ENCODE peak calls at places on chromosomes 16 and 17, in four cellular contexts. I, A, E and C are unnamed samples.

GRCh38 chr17:48541574-48542113 is 3.3 kb downstream of the HOXB2 start:
- DNase-seq in I (peak), A (peak), E (no peak), C (peak)

GRCh38 chr16:64687796-64688195 is 434.1 kb downstream of the CDH11 start:
- DNase-seq in I (no peak), E (no peak), A (no peak), C (no peak)

GRCh38 chr16:4273858-4274291 is 1.1 kb upstream of the TFAP4 start:
- DNase-seq in I (peak), A (peak), E (peak), C (no peak)

GRCh38 chr16:3431779-3432219 is 11.5 kb downstream of the ZNF597 start:
- DNase-seq in E (peak), I (peak), A (peak), C (no peak)

GRCh38 chr17:72409405-72410002 is 288.7 kb downstream of the SOX9 start:
- DNase-seq in A (no peak), E (no peak), I (no peak), C (no peak)

GRCh38 chr16:17224859-17225258 is 245.9 kb downstream of the XYLT1 start:
- DNase-seq in I (no peak), E (no peak), A (peak), C (no peak)

GRCh38 chr17:6092182-6092922 is 22.2 kb downstream of the WSCD1 start:
- DNase-seq in I (no peak), E (no peak), A (no peak), C (no peak)

GRCh38 chr16:78460428-78460827 is 361.0 kb downstream of the WWOX start:
- DNase-seq in E (no peak), I (no peak), A (no peak), C (no peak)

GRCh38 chr16:57577691-57578224 is 35.3 kb downstream of the ADGRG5 start:
- DNase-seq in A (peak), E (no peak), I (no peak), C (no peak)

GRCh38 chr16:67949645-67950044 is 5.7 kb upstream of the LCAT start:
- DNase-seq in I (no peak), E (no peak), A (no peak), C (no peak)

GRCh38 chr16:27515874-27516353 is 33.8 kb downstream of the GTF3C1 start:
- DNase-seq in I (peak), A (no peak), E (no peak), C (no peak)

GRCh38 chr16:14378684-14379467 is 251.2 kb downstream of the PARN start:
- DNase-seq in E (no peak), A (no peak), I (no peak), C (no peak)